ENCODE peak calls at places on chromosomes 5 and 9, in four cellular contexts. One of them, this sample, is unnamed.

GRCh38 chr9:136899196-136899595 is 12.9 kb downstream of the TRAF2 start:
- DNase-seq in H1: no peak
- DNase-seq in HepG2: no peak
- DNase-seq in K562: no peak
- DNase-seq in this sample: no peak

GRCh38 chr9:75483636-75484035 is 395.3 kb downstream of the OSTF1 start:
- DNase-seq in H1: no peak
- DNase-seq in HepG2: no peak
- DNase-seq in K562: no peak
- DNase-seq in this sample: no peak

GRCh38 chr5:32713396-32714381 is 2.6 kb downstream of the NPR3 start:
- DNase-seq in H1: no peak
- DNase-seq in HepG2: no peak
- DNase-seq in K562: no peak
- DNase-seq in this sample: peak

GRCh38 chr5:21680196-21680595 is 1172.9 kb downstream of the CDH12 start:
- DNase-seq in H1: no peak
- DNase-seq in HepG2: no peak
- DNase-seq in K562: no peak
- DNase-seq in this sample: no peak

GRCh38 chr9:127370147-127370579 is 26.8 kb upstream of the SLC2A8 start:
- DNase-seq in H1: no peak
- DNase-seq in HepG2: no peak
- DNase-seq in K562: no peak
- DNase-seq in this sample: no peak

GRCh38 chr5:157747766-157748700 is 4.5 kb downstream of the LSM11 start:
- DNase-seq in H1: no peak
- DNase-seq in HepG2: no peak
- DNase-seq in K562: no peak
- DNase-seq in this sample: no peak

GRCh38 chr5:102924963-102925362 is 169.9 kb downstream of the PAM start:
- DNase-seq in H1: no peak
- DNase-seq in HepG2: no peak
- DNase-seq in K562: no peak
- DNase-seq in this sample: no peak

GRCh38 chr9:128636556-128637530 is 19.8 kb downstream of the DYNC2I2 start:
- DNase-seq in H1: no peak
- DNase-seq in HepG2: no peak
- DNase-seq in K562: no peak
- DNase-seq in this sample: no peak

GRCh38 chr9:8859416-8859815 is 1059.8 kb upstream of the DMAC1 start:
- DNase-seq in H1: no peak
- DNase-seq in HepG2: no peak
- DNase-seq in K562: no peak
- DNase-seq in this sample: no peak

GRCh38 chr9:28051559-28051958 is 478.3 kb upstream of the C9orf72 start:
- DNase-seq in H1: no peak
- DNase-seq in HepG2: no peak
- DNase-seq in K562: no peak
- DNase-seq in this sample: no peak

GRCh38 chr5:378976-379742 is 57.6 kb downstream of the AHRR start:
- DNase-seq in H1: no peak
- DNase-seq in HepG2: no peak
- DNase-seq in K562: no peak
- DNase-seq in this sample: peak

GRCh38 chr5:78252715-78253114 is 41.8 kb downstream of the AP3B1 start:
- DNase-seq in H1: no peak
- DNase-seq in HepG2: no peak
- DNase-seq in K562: no peak
- DNase-seq in this sample: no peak

GRCh38 chr9:3498691-3499090 is 27.1 kb downstream of the RFX3 start:
- DNase-seq in H1: no peak
- DNase-seq in HepG2: no peak
- DNase-seq in K562: no peak
- DNase-seq in this sample: no peak

GRCh38 chr5:83029912-83030311 is 47.3 kb downstream of the TMEM167A start:
- DNase-seq in H1: no peak
- DNase-seq in HepG2: no peak
- DNase-seq in K562: no peak
- DNase-seq in this sample: no peak

GRCh38 chr9:33192493-33193245 is 25.5 kb upstream of the B4GALT1 start:
- DNase-seq in H1: no peak
- DNase-seq in HepG2: no peak
- DNase-seq in K562: no peak
- DNase-seq in this sample: no peak

GRCh38 chr9:94805585-94805984 is 79.1 kb downstream of the AOPEP start:
- DNase-seq in H1: no peak
- DNase-seq in HepG2: no peak
- DNase-seq in K562: no peak
- DNase-seq in this sample: no peak

GRCh38 chr5:56561-57290 is 35.2 kb upstream of the PLEKHG4B start:
- DNase-seq in H1: no peak
- DNase-seq in HepG2: no peak
- DNase-seq in K562: peak
- DNase-seq in this sample: peak

GRCh38 chr9:118362123-118362522 is 657.9 kb downstream of the TLR4 start:
- DNase-seq in H1: no peak
- DNase-seq in HepG2: no peak
- DNase-seq in K562: no peak
- DNase-seq in this sample: no peak

GRCh38 chr9:126439402-126439765 is 112.8 kb downstream of the MVB12B start:
- DNase-seq in H1: no peak
- DNase-seq in HepG2: no peak
- DNase-seq in K562: no peak
- DNase-seq in this sample: no peak

GRCh38 chr5:143931389-143931984 is 119.5 kb downstream of the HMHB1 start:
- DNase-seq in H1: no peak
- DNase-seq in HepG2: no peak
- DNase-seq in K562: no peak
- DNase-seq in this sample: no peak

GRCh38 chr9:134358026-134358967 is 32.0 kb downstream of the RXRA start:
- DNase-seq in H1: no peak
- DNase-seq in HepG2: no peak
- DNase-seq in K562: no peak
- DNase-seq in this sample: no peak

GRCh38 chr5:135386886-135387628 is 12.0 kb downstream of the MACROH2A1 start:
- DNase-seq in H1: no peak
- DNase-seq in HepG2: peak
- DNase-seq in K562: peak
- DNase-seq in this sample: no peak

GRCh38 chr9:118192807-118193206 is 488.6 kb downstream of the TLR4 start:
- DNase-seq in H1: no peak
- DNase-seq in HepG2: no peak
- DNase-seq in K562: no peak
- DNase-seq in this sample: no peak

GRCh38 chr9:72292184-72292787 is 72.7 kb downstream of the ZFAND5 start:
- DNase-seq in H1: no peak
- DNase-seq in HepG2: peak
- DNase-seq in K562: no peak
- DNase-seq in this sample: no peak

GRCh38 chr5:123151227-123151951 is 62.3 kb downstream of the PRDM6 start:
- DNase-seq in H1: no peak
- DNase-seq in HepG2: no peak
- DNase-seq in K562: no peak
- DNase-seq in this sample: no peak

GRCh38 chr9:126491256-126491879 is 122.4 kb upstream of the LMX1B start:
- DNase-seq in H1: no peak
- DNase-seq in HepG2: peak
- DNase-seq in K562: peak
- DNase-seq in this sample: no peak

GRCh38 chr5:109329296-109330252 is 80.2 kb downstream of the PJA2 start:
- DNase-seq in H1: no peak
- DNase-seq in HepG2: no peak
- DNase-seq in K562: no peak
- DNase-seq in this sample: no peak

GRCh38 chr5:132836852-132837251 is 6.4 kb upstream of the SHROOM1 start:
- DNase-seq in H1: no peak
- DNase-seq in HepG2: no peak
- DNase-seq in K562: no peak
- DNase-seq in this sample: no peak

GRCh38 chr5:131595088-131596033 is 39.7 kb downstream of the RAPGEF6 start:
- DNase-seq in H1: no peak
- DNase-seq in HepG2: no peak
- DNase-seq in K562: no peak
- DNase-seq in this sample: no peak

GRCh38 chr9:13728917-13729811 is 449.7 kb upstream of the MPDZ start:
- DNase-seq in H1: no peak
- DNase-seq in HepG2: no peak
- DNase-seq in K562: no peak
- DNase-seq in this sample: no peak

DNA sequence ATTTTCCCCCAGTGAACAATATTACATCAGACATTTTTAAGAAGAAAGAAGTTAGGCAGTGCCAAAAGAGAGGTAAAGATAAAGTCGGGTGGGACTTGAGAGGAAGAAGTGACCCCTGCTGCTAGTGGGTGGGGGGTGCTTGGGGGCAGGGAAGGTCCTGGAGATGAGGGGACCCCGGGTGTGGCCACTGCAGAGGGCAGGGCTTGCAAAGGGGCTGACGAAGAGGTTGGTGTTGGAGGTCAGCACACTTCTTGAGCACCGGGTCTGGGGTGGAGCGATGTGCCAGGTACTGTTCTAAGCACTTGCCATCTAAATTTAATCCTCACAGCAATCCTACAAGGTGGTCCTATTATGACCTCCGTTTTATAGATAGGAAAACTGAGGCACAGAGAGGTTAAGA is 62.0 kb downstream of the AMBP start:
- DNase-seq in H1: no peak
- DNase-seq in HepG2: no peak
- DNase-seq in K562: no peak
- DNase-seq in this sample: no peak
- TF ChIP-seq JUN in H1: no peak
- TF ChIP-seq JUN in HepG2: no peak
- TF ChIP-seq JUN in K562: no peak
- TF ChIP-seq JUN in this sample: no peak

GRCh38 chr5:55868846-55869245 is 17.7 kb downstream of the IL31RA start:
- DNase-seq in H1: no peak
- DNase-seq in HepG2: peak
- DNase-seq in K562: peak
- DNase-seq in this sample: no peak
- TF ChIP-seq CREB1 in H1: no peak
- TF ChIP-seq CREB1 in HepG2: no peak
- TF ChIP-seq CREB1 in K562: no peak
- TF ChIP-seq CREB1 in this sample: no peak

DNA sequence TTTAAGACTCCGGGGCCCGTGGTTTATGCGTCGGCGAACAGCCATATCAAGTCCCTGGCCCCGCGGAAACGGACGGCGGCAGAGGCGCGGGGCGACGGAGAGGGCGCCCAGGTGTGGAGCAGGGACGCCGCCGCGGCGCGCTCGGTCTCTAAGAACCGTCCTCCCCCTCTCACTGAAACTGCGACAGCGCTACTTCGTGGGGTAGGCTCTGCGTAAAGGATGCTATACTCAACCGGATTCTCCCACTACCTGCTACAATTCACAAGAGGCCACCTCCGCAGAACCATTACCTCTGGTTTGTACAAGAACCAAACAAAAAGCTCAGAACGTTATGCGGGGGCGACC is 404 bp downstream of the MRNIP start:
- DNase-seq in H1: no peak
- DNase-seq in HepG2: peak
- DNase-seq in K562: peak
- DNase-seq in this sample: peak
- TF ChIP-seq JUN in H1: no peak
- TF ChIP-seq JUN in HepG2: no peak
- TF ChIP-seq JUN in K562: no peak
- TF ChIP-seq JUN in this sample: no peak

GRCh38 chr5:178732281-178732680 is 1.8 kb upstream of the ZNF354A start:
- DNase-seq in H1: no peak
- DNase-seq in HepG2: no peak
- DNase-seq in K562: no peak
- DNase-seq in this sample: no peak

GRCh38 chr5:178730940-178731265 is 444 bp upstream of the ZNF354A start:
- DNase-seq in H1: no peak
- DNase-seq in HepG2: no peak
- DNase-seq in K562: peak
- DNase-seq in this sample: no peak
- TF ChIP-seq CREB1 in H1: no peak
- TF ChIP-seq CREB1 in HepG2: no peak
- TF ChIP-seq CREB1 in K562: no peak
- TF ChIP-seq CREB1 in this sample: no peak

GRCh38 chr5:172818081-172818480 is 16.0 kb upstream of the ERGIC1 start:
- DNase-seq in H1: no peak
- DNase-seq in HepG2: no peak
- DNase-seq in K562: no peak
- DNase-seq in this sample: no peak

GRCh38 chr5:172817664-172818063 is 16.4 kb upstream of the ERGIC1 start:
- DNase-seq in H1: no peak
- DNase-seq in HepG2: no peak
- DNase-seq in K562: no peak
- DNase-seq in this sample: no peak

GRCh38 chr5:172820046-172820767 is 13.8 kb upstream of the ERGIC1 start:
- DNase-seq in H1: no peak
- DNase-seq in HepG2: no peak
- DNase-seq in K562: peak
- DNase-seq in this sample: no peak

GRCh38 chr5:172821340-172821985 is 12.6 kb upstream of the ERGIC1 start:
- DNase-seq in H1: no peak
- DNase-seq in HepG2: no peak
- DNase-seq in K562: no peak
- DNase-seq in this sample: no peak

DNA sequence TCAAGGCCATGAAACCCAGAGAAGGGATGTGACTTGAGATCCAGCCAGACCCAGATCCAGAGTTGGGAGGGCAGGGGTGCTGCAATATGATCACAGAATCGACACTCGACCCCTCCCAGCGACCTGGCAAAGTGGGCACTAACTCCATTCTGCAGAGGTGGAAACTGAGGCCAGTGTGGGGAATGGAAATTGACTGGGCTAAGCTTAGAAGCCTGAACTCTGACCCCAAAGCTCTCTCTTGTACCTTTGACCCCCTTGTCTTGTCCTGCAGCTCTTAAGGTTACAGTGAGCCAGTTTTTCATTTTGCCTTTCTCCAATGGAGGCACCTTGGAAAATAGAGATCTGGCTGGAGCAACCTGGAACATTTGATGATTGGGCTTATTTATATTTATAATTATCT is 14.5 kb upstream of the ERGIC1 start:
- DNase-seq in H1: no peak
- DNase-seq in HepG2: no peak
- DNase-seq in K562: no peak
- DNase-seq in this sample: no peak
- TF ChIP-seq JUN in H1: no peak
- TF ChIP-seq JUN in HepG2: no peak
- TF ChIP-seq JUN in K562: no peak
- TF ChIP-seq JUN in this sample: no peak

DNA sequence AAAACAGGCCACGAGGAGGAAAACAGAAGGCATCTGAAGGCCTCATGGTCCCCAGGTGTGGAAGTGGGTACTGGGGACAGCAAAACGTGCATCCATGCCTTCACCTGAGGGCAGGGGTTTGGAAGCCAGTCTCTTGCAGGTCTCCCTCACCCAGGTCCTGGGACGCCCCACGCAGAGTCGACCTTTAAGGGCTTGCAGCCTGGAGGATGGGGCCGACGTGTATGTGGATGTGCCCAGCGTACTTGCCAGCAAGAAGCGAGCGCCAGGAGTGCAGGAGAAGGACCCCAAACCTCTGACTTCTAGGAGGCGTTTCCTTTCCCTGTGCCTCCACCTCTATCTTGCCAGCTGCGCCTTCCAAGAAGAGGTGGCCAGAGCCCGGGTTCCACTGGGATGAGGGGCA is 65.9 kb downstream of the OTULIN start:
- DNase-seq in H1: no peak
- DNase-seq in HepG2: no peak
- DNase-seq in K562: no peak
- DNase-seq in this sample: no peak
- TF ChIP-seq CREB1 in H1: no peak
- TF ChIP-seq CREB1 in HepG2: no peak
- TF ChIP-seq CREB1 in K562: no peak
- TF ChIP-seq CREB1 in this sample: no peak

This sample was measured in WTC11.